ENCODE peak calls at places on chromosomes 16 and 17, in four cellular contexts. H is AG04450, R is tibial nerve, I is esophagus muscularis mucosa. E is an unnamed sample. For H3K27me3, the result is how much of the 10 kb centered on the place peaks cover.

GRCh38 chr17:69175812-69176517 is 34.3 kb upstream of the ABCA6 start:
- DNase-seq in I (no peak), R (no peak), H (peak), E (no peak)

GRCh38 chr16:27779719-27780161 is 229.8 kb downstream of the KATNIP start:
- DNase-seq in R (peak), I (no peak), H (no peak), E (no peak)

GRCh38 chr17:77363821-77364361 is 223.1 kb downstream of the SEC14L1 start:
- DNase-seq in I (no peak), H (no peak), R (no peak), E (no peak)

GRCh38 chr16:49654425-49654824 is 201.5 kb downstream of the ZNF423 start:
- DNase-seq in R (no peak), I (no peak), H (no peak), E (no peak)

GRCh38 chr17:18975597-18975996 is 23.6 kb downstream of the SLC5A10 start:
- DNase-seq in R (no peak), H (no peak), I (no peak), E (no peak)

GRCh38 chr17:57722704-57723043 is 22.4 kb downstream of the CCDC182 start:
- DNase-seq in I (no peak), R (no peak), H (no peak), E (no peak)

GRCh38 chr16:86479419-86479818 is 30.9 kb upstream of the FOXF1 start:
- DNase-seq in I (no peak), R (no peak), H (no peak), E (no peak)

GRCh38 chr17:29561541-29562517 is 5.0 kb downstream of the ABHD15 start:
- DNase-seq in R (no peak), I (no peak), H (no peak), E (no peak)

GRCh38 chr17:62111562-62112180 is 46.6 kb upstream of the MED13 start:
- DNase-seq in I (no peak), H (no peak), R (no peak), E (no peak)

GRCh38 chr16:4840984-4841383 is 6.1 kb downstream of the GLYR1 start:
- DNase-seq in I (no peak), H (no peak), R (no peak), E (no peak)

DNA sequence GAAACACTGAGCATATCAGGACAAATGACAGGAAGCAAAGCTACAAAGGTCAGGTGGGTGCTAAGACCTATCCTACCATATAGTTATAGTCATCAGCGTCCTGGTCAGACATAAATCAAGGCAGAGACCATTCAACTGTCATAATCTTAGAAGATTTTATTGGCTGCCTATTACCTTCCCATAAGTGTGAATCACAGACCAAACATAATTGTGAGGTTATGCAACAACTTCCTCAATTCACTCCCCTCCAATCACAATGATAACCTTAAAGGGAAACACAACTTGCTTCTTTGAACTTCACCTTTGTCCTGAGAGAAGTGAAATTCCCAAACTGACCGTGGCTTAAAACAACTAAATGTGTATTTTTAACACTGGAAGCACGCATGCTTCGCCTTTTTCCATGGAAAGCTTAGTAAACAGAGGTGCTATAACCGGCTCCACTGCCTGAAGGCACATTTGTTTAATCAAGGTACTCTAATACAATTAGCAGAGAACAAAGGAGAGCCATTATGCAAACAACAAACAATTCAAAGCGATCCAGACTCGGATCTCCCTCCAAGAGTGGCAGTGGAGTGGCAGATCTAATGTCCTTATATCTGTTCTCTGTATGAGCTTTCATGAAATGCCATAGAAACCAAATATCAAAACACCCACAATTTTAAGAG is 84.9 kb downstream of the TMEM114 start:
- DNase-seq in R (no peak), H (no peak), I (no peak), E (no peak)
- H3K27me3 ChIP-seq in R (under half), H (under half), I (under half), E (under half)

GRCh38 chr17:73643846-73644144 is 450 bp downstream of the SDK2 start:
- DNase-seq in R (no peak), I (no peak), H (no peak), E (no peak)

GRCh38 chr17:73644145-73645049 is at the start of gene SDK2:
- DNase-seq in H (no peak), I (no peak), R (no peak), E (no peak)

GRCh38 chr17:73641779-73642580 is 2.3 kb downstream of the SDK2 start:
- DNase-seq in H (no peak), R (no peak), I (no peak), E (no peak)

GRCh38 chr17:73642659-73643011 is 1.6 kb downstream of the SDK2 start:
- DNase-seq in R (no peak), I (no peak), H (no peak), E (no peak)

DNA sequence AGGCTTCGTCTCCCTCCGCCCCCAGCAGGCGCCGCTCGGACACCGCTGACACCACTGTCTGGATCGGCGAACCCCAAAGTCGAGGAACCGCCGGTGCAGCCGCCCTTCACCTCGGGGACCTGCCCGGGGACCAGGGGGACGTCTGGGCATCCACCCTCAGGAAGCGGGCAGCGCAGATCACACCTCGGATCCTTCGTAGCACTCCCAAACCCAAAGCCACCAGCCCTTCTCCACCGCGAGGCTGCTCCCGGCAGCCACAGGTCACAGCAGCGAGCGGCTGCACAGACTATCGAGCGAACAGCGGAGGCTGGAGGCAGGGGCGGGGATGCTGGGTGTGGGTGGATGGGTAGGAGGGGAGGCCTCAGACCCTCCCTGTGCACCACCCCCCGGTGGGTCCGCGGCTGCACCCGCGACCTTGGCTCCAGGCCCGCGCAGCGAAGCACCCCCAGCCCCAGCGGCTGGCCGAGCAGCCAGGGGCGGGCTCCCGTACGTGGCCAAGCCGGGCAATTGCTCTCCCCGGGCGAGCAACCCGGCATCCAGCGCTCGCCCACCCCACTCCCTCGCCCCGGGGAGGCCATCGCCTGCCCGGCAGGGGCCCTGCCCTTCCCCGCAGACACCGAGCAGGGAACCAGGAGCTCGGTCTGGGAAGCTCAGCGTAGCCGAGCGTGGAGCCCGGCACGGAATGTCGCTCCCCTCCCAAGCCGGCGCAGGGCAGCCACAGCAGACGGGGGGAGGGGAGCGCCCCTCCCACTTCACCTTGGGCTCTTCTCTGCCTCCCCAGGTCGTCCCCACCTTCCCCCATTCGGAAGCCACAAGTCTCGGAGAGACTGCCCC is 1.0 kb downstream of the SDK2 start:
- DNase-seq in R (no peak), I (no peak), H (no peak), E (no peak)
- TF ChIP-seq CTCF in R (peak), I (no peak), H (no peak), E (no peak)

GRCh38 chr16:79597277-79597676 is 3.3 kb downstream of the MAF start:
- DNase-seq in I (no peak), R (no peak), H (no peak), E (no peak)

GRCh38 chr16:79597775-79598174 is 2.8 kb downstream of the MAF start:
- DNase-seq in H (no peak), I (no peak), R (no peak), E (no peak)

GRCh38 chr16:79599837-79600635 is 501 bp downstream of the MAF start:
- DNase-seq in H (no peak), R (no peak), I (no peak), E (no peak)

GRCh38 chr16:79599256-79599836 is 1.2 kb downstream of the MAF start:
- DNase-seq in H (no peak), I (no peak), R (no peak), E (no peak)

DNA sequence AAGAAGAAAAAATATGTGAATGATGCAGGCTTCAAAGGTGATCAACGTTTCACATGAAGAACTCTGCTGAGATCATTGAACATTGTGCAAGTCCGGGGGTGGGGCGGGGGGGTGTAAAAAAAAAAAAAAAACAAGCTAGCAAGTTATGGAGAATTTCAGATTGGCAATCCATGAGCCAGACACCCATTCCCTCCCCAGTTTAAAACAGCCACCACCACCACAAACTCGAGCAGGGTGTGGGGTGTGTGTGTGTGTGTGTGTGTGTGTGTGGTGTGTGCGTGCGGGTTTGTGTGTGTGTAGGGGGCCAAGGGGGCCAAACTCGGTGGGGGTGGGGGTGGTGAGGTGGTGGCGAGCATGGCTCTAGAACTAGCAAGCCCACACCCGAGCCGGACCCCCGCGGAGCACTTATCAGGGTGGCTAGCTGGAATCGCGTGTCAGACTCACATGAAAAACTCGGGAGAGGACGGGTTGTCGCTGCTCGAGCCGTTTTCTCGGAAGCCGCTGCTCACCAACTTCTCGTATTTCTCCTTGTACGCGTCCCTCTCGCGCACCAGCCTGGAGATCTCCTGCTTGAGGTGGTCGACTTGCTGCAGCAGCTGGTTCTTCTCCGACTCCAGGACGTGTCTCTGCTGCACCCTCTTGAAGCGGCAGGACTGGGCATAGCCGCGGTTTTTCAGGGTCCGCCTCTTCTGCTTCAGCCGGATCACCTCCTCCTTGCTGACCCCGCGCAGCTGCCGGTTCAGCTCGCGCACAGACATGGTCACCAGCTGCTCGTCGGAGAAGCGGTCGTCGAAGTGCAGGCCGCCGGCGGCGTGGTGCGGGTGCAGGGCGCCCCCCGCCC is 2.0 kb downstream of the MAF start:
- DNase-seq in H (no peak), R (peak), I (no peak), E (no peak)
- H3K27me3 ChIP-seq in H (under half), R (under half), I (under half), E (under half)

DNA sequence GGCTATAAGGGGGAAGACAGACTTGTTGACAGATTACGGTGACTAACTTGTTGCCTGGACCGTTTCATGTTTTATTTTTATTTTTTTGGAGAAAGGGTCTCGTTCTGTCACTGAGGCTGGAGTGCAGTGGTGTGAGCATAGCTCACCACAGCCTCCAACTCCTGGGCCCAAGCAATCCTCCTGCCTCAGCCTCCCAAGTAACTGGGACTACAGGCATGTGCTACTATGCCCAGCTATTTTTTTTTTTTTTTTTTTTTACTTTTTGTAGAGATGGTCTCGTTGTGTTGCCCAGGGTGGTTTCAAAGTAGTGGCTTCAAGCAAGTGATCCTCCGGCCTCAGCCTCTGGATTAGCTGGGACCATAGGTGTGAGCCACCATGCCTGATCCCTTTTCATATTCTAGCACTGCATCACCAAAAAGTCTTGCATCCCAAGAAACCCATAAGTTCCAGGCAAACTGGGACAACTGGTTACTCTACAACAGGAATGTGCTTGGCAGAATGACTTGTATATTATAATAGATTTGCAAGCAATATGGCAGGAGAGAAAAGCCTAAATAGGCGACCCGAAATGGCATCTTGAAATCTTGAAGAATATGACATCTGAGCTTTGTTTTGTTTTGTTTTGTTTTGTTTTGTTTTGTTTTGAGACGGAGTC is 2.2 kb upstream of the WDR59 start:
- DNase-seq in H (no peak), I (no peak), R (no peak), E (no peak)
- TF ChIP-seq CTCF in H (no peak), I (no peak), R (no peak), E (no peak)

DNA sequence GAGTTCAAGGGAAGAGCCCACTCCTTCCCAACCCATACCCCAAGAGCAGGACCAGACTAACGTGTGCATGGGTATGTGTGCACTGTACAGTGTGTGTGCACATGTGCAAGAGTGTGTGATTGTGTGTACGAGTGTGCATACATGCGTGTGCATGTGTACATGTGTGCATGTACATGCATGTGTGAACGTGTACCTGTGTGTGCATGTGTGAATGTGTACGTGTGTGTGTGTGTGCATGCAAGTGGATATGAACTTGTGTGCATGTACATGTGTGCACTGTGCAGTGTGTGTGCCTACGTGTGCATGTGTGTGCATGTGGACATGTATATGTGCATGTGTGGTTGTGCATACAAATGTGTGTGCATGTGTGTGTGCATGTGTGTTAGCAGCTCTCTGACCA is 223.1 kb downstream of the RBFOX3 start:
- DNase-seq in I (no peak), R (no peak), H (no peak), E (no peak)
- H3K27me3 ChIP-seq in I (under half), R (half or more), H (under half), E (under half)

DNA sequence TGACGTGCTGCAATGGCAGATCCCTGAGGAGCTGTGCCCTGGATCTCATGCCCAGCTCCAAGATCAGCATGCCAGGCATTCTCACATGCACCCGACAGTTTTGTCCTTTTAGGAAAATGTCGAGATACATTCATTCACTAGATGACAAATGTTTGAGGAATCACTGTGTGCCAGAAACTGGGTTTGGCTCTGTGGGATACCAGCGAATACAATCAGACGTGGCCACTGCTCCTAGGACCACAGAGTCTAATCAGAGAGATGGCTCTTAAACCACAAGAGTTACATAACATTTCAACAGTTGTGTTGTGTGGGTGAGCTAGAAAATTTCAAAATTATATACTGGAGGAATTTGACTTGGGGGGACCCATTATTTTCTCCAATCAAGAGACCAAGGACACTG is 579.7 kb downstream of the CDH13 start:
- DNase-seq in I (no peak), R (no peak), H (no peak), E (no peak)
- TF ChIP-seq CTCF in I (no peak), R (no peak), H (no peak), E (no peak)

E was measured in vagina.